ENCODE peak calls at places on chromosome 4, in nine cellular contexts. One of them, this sample, is unnamed.

GRCh38 chr4:2287594-2287915 is 25.6 kb upstream of the MXD4 start:
- DNase-seq in adipocyte: no peak
- DNase-seq in right atrium auricular region: no peak
- DNase-seq in RWPE2: peak
- DNase-seq in PC-3: no peak
- DNase-seq in A673: no peak
- DNase-seq in CD8-positive, alpha-beta memory T cell: no peak
- DNase-seq in CD4-positive, CD25-positive, alpha-beta regulatory T cell: no peak
- DNase-seq in HFF-Myc: no peak
- DNase-seq in this sample: no peak

GRCh38 chr4:183200453-183200852 is 101.4 kb downstream of the WWC2 start:
- DNase-seq in adipocyte: peak
- DNase-seq in right atrium auricular region: no peak
- DNase-seq in RWPE2: no peak
- DNase-seq in PC-3: peak
- DNase-seq in A673: peak
- DNase-seq in CD8-positive, alpha-beta memory T cell: no peak
- DNase-seq in CD4-positive, CD25-positive, alpha-beta regulatory T cell: no peak
- DNase-seq in HFF-Myc: peak
- DNase-seq in this sample: peak

GRCh38 chr4:32374201-32374600 is 1654.0 kb downstream of the PCDH7 start:
- DNase-seq in adipocyte: no peak
- DNase-seq in right atrium auricular region: no peak
- DNase-seq in RWPE2: no peak
- DNase-seq in PC-3: no peak
- DNase-seq in A673: no peak
- DNase-seq in CD8-positive, alpha-beta memory T cell: no peak
- DNase-seq in CD4-positive, CD25-positive, alpha-beta regulatory T cell: no peak
- DNase-seq in HFF-Myc: no peak
- DNase-seq in this sample: no peak

GRCh38 chr4:100008048-100008447 is 58.0 kb upstream of the H2AZ1 start:
- DNase-seq in adipocyte: peak
- DNase-seq in right atrium auricular region: no peak
- DNase-seq in RWPE2: no peak
- DNase-seq in PC-3: no peak
- DNase-seq in A673: no peak
- DNase-seq in CD8-positive, alpha-beta memory T cell: no peak
- DNase-seq in CD4-positive, CD25-positive, alpha-beta regulatory T cell: no peak
- DNase-seq in HFF-Myc: no peak
- DNase-seq in this sample: peak

GRCh38 chr4:71847300-71847699 is 63.4 kb upstream of the GC start:
- DNase-seq in adipocyte: no peak
- DNase-seq in right atrium auricular region: no peak
- DNase-seq in RWPE2: no peak
- DNase-seq in PC-3: no peak
- DNase-seq in A673: no peak
- DNase-seq in CD8-positive, alpha-beta memory T cell: no peak
- DNase-seq in CD4-positive, CD25-positive, alpha-beta regulatory T cell: no peak
- DNase-seq in HFF-Myc: no peak
- DNase-seq in this sample: no peak

GRCh38 chr4:80098635-80099034 is 25.6 kb upstream of the ANTXR2 start:
- DNase-seq in adipocyte: no peak
- DNase-seq in right atrium auricular region: no peak
- DNase-seq in RWPE2: no peak
- DNase-seq in PC-3: no peak
- DNase-seq in A673: no peak
- DNase-seq in CD8-positive, alpha-beta memory T cell: no peak
- DNase-seq in CD4-positive, CD25-positive, alpha-beta regulatory T cell: no peak
- DNase-seq in HFF-Myc: no peak
- DNase-seq in this sample: no peak

GRCh38 chr4:92387459-92388069 is 83.8 kb downstream of the GRID2 start:
- DNase-seq in adipocyte: peak
- DNase-seq in right atrium auricular region: no peak
- DNase-seq in RWPE2: no peak
- DNase-seq in PC-3: peak
- DNase-seq in A673: peak
- DNase-seq in CD8-positive, alpha-beta memory T cell: no peak
- DNase-seq in CD4-positive, CD25-positive, alpha-beta regulatory T cell: no peak
- DNase-seq in HFF-Myc: peak
- DNase-seq in this sample: peak

GRCh38 chr4:780730-781492 is 45.0 kb downstream of the CPLX1 start:
- DNase-seq in adipocyte: peak
- DNase-seq in right atrium auricular region: no peak
- DNase-seq in RWPE2: no peak
- DNase-seq in PC-3: no peak
- DNase-seq in A673: no peak
- DNase-seq in CD8-positive, alpha-beta memory T cell: no peak
- DNase-seq in CD4-positive, CD25-positive, alpha-beta regulatory T cell: no peak
- DNase-seq in HFF-Myc: no peak
- DNase-seq in this sample: no peak

GRCh38 chr4:118265312-118266144 is 87.3 kb downstream of the PRSS12 start:
- DNase-seq in adipocyte: no peak
- DNase-seq in right atrium auricular region: no peak
- DNase-seq in RWPE2: no peak
- DNase-seq in PC-3: no peak
- DNase-seq in A673: no peak
- DNase-seq in CD8-positive, alpha-beta memory T cell: peak
- DNase-seq in CD4-positive, CD25-positive, alpha-beta regulatory T cell: no peak
- DNase-seq in HFF-Myc: no peak
- DNase-seq in this sample: peak

GRCh38 chr4:74410272-74410671 is 34.7 kb upstream of the AREG start:
- DNase-seq in adipocyte: peak
- DNase-seq in right atrium auricular region: no peak
- DNase-seq in RWPE2: no peak
- DNase-seq in PC-3: no peak
- DNase-seq in A673: no peak
- DNase-seq in CD8-positive, alpha-beta memory T cell: no peak
- DNase-seq in CD4-positive, CD25-positive, alpha-beta regulatory T cell: no peak
- DNase-seq in HFF-Myc: no peak
- DNase-seq in this sample: peak

GRCh38 chr4:46270986-46271596 is 118.8 kb downstream of the GABRA2 start:
- DNase-seq in adipocyte: peak
- DNase-seq in right atrium auricular region: no peak
- DNase-seq in RWPE2: no peak
- DNase-seq in PC-3: peak
- DNase-seq in A673: peak
- DNase-seq in CD8-positive, alpha-beta memory T cell: no peak
- DNase-seq in CD4-positive, CD25-positive, alpha-beta regulatory T cell: no peak
- DNase-seq in HFF-Myc: no peak
- DNase-seq in this sample: peak

GRCh38 chr4:145679520-145679919 is 426 bp upstream of the C4orf51 start:
- DNase-seq in adipocyte: peak
- DNase-seq in right atrium auricular region: no peak
- DNase-seq in RWPE2: no peak
- DNase-seq in PC-3: peak
- DNase-seq in A673: peak
- DNase-seq in CD8-positive, alpha-beta memory T cell: no peak
- DNase-seq in CD4-positive, CD25-positive, alpha-beta regulatory T cell: no peak
- DNase-seq in HFF-Myc: peak
- DNase-seq in this sample: peak

GRCh38 chr4:109302366-109303140 is at the start of gene COL25A1:
- DNase-seq in adipocyte: peak
- DNase-seq in right atrium auricular region: no peak
- DNase-seq in RWPE2: peak
- DNase-seq in PC-3: no peak
- DNase-seq in A673: peak
- DNase-seq in CD8-positive, alpha-beta memory T cell: peak
- DNase-seq in CD4-positive, CD25-positive, alpha-beta regulatory T cell: peak
- DNase-seq in HFF-Myc: no peak
- DNase-seq in this sample: peak

GRCh38 chr4:71694946-71695345 is 88.9 kb downstream of the GC start:
- DNase-seq in adipocyte: peak
- DNase-seq in right atrium auricular region: no peak
- DNase-seq in RWPE2: no peak
- DNase-seq in PC-3: no peak
- DNase-seq in A673: no peak
- DNase-seq in CD8-positive, alpha-beta memory T cell: no peak
- DNase-seq in CD4-positive, CD25-positive, alpha-beta regulatory T cell: no peak
- DNase-seq in HFF-Myc: no peak
- DNase-seq in this sample: no peak

DNA sequence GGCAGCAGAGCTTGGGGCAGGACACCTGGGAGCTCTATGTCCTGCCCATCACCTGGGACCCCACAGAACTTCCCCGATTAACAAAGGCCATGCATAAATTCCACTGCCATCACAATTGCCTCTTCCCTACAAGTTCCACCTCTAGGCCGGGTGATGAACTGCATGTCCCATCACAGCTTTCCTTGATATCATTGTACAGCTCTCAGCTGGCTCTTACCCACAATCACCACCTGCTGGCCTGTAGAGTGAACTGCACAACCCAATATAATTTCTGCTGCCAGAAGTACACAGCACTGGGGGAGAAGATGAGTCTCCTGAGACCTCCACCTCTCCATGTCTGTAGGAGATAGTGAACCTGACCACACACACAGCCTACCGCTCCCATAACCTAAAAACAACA is 285.0 kb upstream of the AADAT start:
- DNase-seq in adipocyte: no peak
- DNase-seq in right atrium auricular region: no peak
- DNase-seq in RWPE2: no peak
- DNase-seq in PC-3: peak
- DNase-seq in A673: peak
- DNase-seq in CD8-positive, alpha-beta memory T cell: no peak
- DNase-seq in CD4-positive, CD25-positive, alpha-beta regulatory T cell: no peak
- DNase-seq in HFF-Myc: no peak
- DNase-seq in this sample: peak
- H3K4me3 ChIP-seq in adipocyte: no peak
- H3K4me3 ChIP-seq in right atrium auricular region: no peak
- H3K4me3 ChIP-seq in RWPE2: no peak
- H3K4me3 ChIP-seq in PC-3: no peak
- H3K4me3 ChIP-seq in A673: no peak
- H3K4me3 ChIP-seq in CD8-positive, alpha-beta memory T cell: no peak
- H3K4me3 ChIP-seq in CD4-positive, CD25-positive, alpha-beta regulatory T cell: no peak
- H3K4me3 ChIP-seq in HFF-Myc: no peak
- H3K4me3 ChIP-seq in this sample: no peak

DNA sequence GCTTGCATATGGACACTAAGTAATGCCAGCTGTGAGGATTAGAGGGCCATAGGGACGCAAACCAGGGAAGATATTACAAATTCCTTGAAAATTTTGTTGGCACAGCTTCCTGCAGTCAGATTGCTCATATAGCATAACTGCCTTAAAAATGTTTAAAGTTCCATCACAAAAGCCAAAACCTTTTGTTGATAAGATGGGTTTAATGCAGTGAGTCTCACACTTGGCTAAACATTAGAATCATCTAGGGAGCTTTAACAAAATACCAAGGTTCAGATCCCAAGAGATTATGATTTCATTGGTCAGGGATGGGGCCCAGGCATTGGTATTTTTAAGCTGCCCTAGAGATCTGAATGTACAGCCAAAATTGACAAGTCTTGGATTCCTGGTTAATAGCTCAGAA is 376.5 kb upstream of the MAD2L1 start:
- DNase-seq in adipocyte: peak
- DNase-seq in right atrium auricular region: no peak
- DNase-seq in RWPE2: no peak
- DNase-seq in PC-3: no peak
- DNase-seq in A673: no peak
- DNase-seq in CD8-positive, alpha-beta memory T cell: no peak
- DNase-seq in CD4-positive, CD25-positive, alpha-beta regulatory T cell: no peak
- DNase-seq in HFF-Myc: no peak
- DNase-seq in this sample: no peak
- H3K4me3 ChIP-seq in adipocyte: no peak
- H3K4me3 ChIP-seq in right atrium auricular region: no peak
- H3K4me3 ChIP-seq in RWPE2: no peak
- H3K4me3 ChIP-seq in PC-3: no peak
- H3K4me3 ChIP-seq in A673: no peak
- H3K4me3 ChIP-seq in CD8-positive, alpha-beta memory T cell: no peak
- H3K4me3 ChIP-seq in CD4-positive, CD25-positive, alpha-beta regulatory T cell: no peak
- H3K4me3 ChIP-seq in HFF-Myc: no peak
- H3K4me3 ChIP-seq in this sample: no peak

GRCh38 chr4:75470738-75471137 is 43.5 kb downstream of the RCHY1 start:
- DNase-seq in adipocyte: no peak
- DNase-seq in right atrium auricular region: no peak
- DNase-seq in RWPE2: no peak
- DNase-seq in PC-3: no peak
- DNase-seq in A673: no peak
- DNase-seq in CD8-positive, alpha-beta memory T cell: no peak
- DNase-seq in CD4-positive, CD25-positive, alpha-beta regulatory T cell: no peak
- DNase-seq in HFF-Myc: no peak
- DNase-seq in this sample: no peak

GRCh38 chr4:75469896-75470295 is 44.3 kb downstream of the RCHY1 start:
- DNase-seq in adipocyte: no peak
- DNase-seq in right atrium auricular region: no peak
- DNase-seq in RWPE2: no peak
- DNase-seq in PC-3: no peak
- DNase-seq in A673: no peak
- DNase-seq in CD8-positive, alpha-beta memory T cell: no peak
- DNase-seq in CD4-positive, CD25-positive, alpha-beta regulatory T cell: no peak
- DNase-seq in HFF-Myc: no peak
- DNase-seq in this sample: peak
- H3K4me3 ChIP-seq in adipocyte: no peak
- H3K4me3 ChIP-seq in right atrium auricular region: no peak
- H3K4me3 ChIP-seq in RWPE2: no peak
- H3K4me3 ChIP-seq in PC-3: no peak
- H3K4me3 ChIP-seq in A673: no peak
- H3K4me3 ChIP-seq in CD8-positive, alpha-beta memory T cell: no peak
- H3K4me3 ChIP-seq in CD4-positive, CD25-positive, alpha-beta regulatory T cell: no peak
- H3K4me3 ChIP-seq in HFF-Myc: no peak
- H3K4me3 ChIP-seq in this sample: no peak

DNA sequence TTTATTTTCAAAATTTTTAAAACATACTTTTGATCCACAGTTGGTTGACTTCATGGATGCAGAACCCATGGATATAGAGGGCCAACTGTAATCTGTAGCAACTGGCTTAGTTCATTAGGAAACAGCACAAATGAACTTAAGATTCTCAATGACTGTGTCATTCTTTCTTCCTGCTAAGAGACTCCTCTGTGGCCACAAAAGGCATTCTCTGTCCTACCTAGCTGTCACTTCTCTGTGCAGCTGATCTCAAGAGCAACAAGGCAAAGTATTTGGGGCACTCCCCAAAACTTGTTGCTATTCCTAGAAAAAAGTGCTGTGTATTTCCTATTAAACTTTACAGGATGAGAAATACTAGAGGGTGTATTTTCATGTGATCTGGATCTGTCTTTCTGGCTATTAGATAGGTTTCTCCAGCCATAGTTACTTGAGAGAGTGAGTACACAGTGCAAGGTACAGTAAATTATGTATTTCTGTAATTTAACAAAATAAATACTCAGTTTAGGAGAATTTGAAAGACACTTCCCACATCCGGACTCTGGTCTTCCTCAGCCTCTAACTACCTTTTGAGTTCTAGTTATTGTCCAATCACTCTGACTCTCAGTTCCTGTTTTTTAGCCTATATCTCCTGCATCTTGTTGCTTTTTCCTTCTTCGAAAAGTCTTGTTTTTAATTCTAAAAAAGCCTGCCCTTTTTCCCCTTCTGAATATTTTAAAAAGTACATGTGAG is 21.8 kb downstream of the TLR2 start:
- DNase-seq in adipocyte: no peak
- DNase-seq in right atrium auricular region: no peak
- DNase-seq in RWPE2: no peak
- DNase-seq in PC-3: no peak
- DNase-seq in A673: no peak
- DNase-seq in CD8-positive, alpha-beta memory T cell: no peak
- DNase-seq in CD4-positive, CD25-positive, alpha-beta regulatory T cell: no peak
- DNase-seq in HFF-Myc: no peak
- DNase-seq in this sample: no peak
- H3K4me3 ChIP-seq in adipocyte: no peak
- H3K4me3 ChIP-seq in right atrium auricular region: no peak
- H3K4me3 ChIP-seq in RWPE2: no peak
- H3K4me3 ChIP-seq in PC-3: no peak
- H3K4me3 ChIP-seq in A673: no peak
- H3K4me3 ChIP-seq in CD8-positive, alpha-beta memory T cell: no peak
- H3K4me3 ChIP-seq in CD4-positive, CD25-positive, alpha-beta regulatory T cell: no peak
- H3K4me3 ChIP-seq in HFF-Myc: no peak
- H3K4me3 ChIP-seq in this sample: no peak